ENCODE peak calls at places on chromosomes 4 and X, in seven cellular contexts. F is GM12864; H is Right ventricle myocardium superior; Q is CD4-positive, alpha-beta T cell; U is AG04450; G is activated CD8-positive, alpha-beta memory T cell treated with anti-CD3 and anti-CD28 coated beads, Interleukin-2, amount 50 U/mL, for 48 hours; O is NCI-H2081. P is an unnamed sample.

GRCh38 chrX:123993326-123993725 is 31.8 kb downstream of the STAG2 start:
- DNase-seq in F (no peak), H (no peak), Q (no peak), U (peak), G (no peak), O (no peak), P (no peak)

GRCh38 chr4:39363773-39364393 is 2.3 kb downstream of the RFC1 start:
- DNase-seq in F (no peak), H (no peak), Q (no peak), U (no peak), G (no peak), O (no peak), P (no peak)

GRCh38 chr4:156193800-156194199 is 240.1 kb upstream of the CTSO start:
- DNase-seq in F (no peak), H (no peak), Q (no peak), U (peak), G (no peak), O (peak), P (no peak)

GRCh38 chr4:100907465-100908454 is 389.9 kb upstream of the EMCN start:
- DNase-seq in F (no peak), H (no peak), Q (no peak), U (no peak), G (no peak), O (no peak), P (no peak)

GRCh38 chrX:13131511-13132137 is 87.2 kb upstream of the FAM9C start:
- DNase-seq in F (peak), H (no peak), Q (peak), U (no peak), G (no peak), O (no peak), P (peak)

GRCh38 chr4:21900211-21900610 is 48.4 kb downstream of the KCNIP4 start:
- DNase-seq in F (no peak), H (no peak), Q (no peak), U (no peak), G (no peak), O (no peak), P (no peak)

GRCh38 chr4:20544645-20545044 is 155.6 kb upstream of the PACRGL start:
- DNase-seq in F (no peak), H (no peak), Q (no peak), U (no peak), G (no peak), O (peak), P (peak)

GRCh38 chrX:8906299-8906698 is 105.1 kb upstream of the FAM9A start:
- DNase-seq in F (no peak), H (no peak), Q (no peak), U (no peak), G (no peak), O (no peak), P (no peak)

GRCh38 chr4:184649971-184650855 is 675 bp downstream of the PRIMPOL start:
- DNase-seq in F (no peak), H (peak), Q (no peak), U (no peak), G (peak), O (peak), P (peak)

GRCh38 chrX:54633641-54634040 is 103.6 kb downstream of the GNL3L start:
- DNase-seq in F (no peak), H (no peak), Q (no peak), U (no peak), G (no peak), O (no peak), P (no peak)

GRCh38 chr4:108693211-108693610 is 42.8 kb downstream of the OSTC start:
- DNase-seq in F (no peak), H (no peak), Q (no peak), U (no peak), G (no peak), O (no peak), P (no peak)

GRCh38 chr4:55074386-55074785 is 51.0 kb downstream of the KDR start:
- DNase-seq in F (no peak), H (no peak), Q (no peak), U (no peak), G (no peak), O (no peak), P (no peak)

GRCh38 chrX:41491267-41492004 is 44.3 kb downstream of the NYX start:
- DNase-seq in F (no peak), H (no peak), Q (no peak), U (peak), G (no peak), O (no peak), P (no peak)

GRCh38 chr4:156377036-156377700 is 423.5 kb upstream of the CTSO start:
- DNase-seq in F (no peak), H (no peak), Q (no peak), U (peak), G (no peak), O (no peak), P (no peak)